ENCODE peak calls at places on chromosome 7, in eight cellular contexts. One of them, this sample, is unnamed.

GRCh38 chr7:30702200-30702599 is 19.9 kb upstream of the CRHR2 start:
- DNase-seq in Calu3: no peak
- DNase-seq in mesothelial cell of epicardium: no peak
- DNase-seq in Right ventricle myocardium superior: no peak
- DNase-seq in HS-5: no peak
- DNase-seq in AG09309: no peak
- DNase-seq in ACHN: no peak
- DNase-seq in non-pigmented ciliary epithelial cell: no peak
- DNase-seq in this sample: no peak

GRCh38 chr7:134016223-134016941 is 110.8 kb upstream of the LRGUK start:
- DNase-seq in Calu3: peak; percentile 42
- DNase-seq in mesothelial cell of epicardium: peak; percentile 43
- DNase-seq in Right ventricle myocardium superior: no peak
- DNase-seq in HS-5: no peak
- DNase-seq in AG09309: peak; percentile 5
- DNase-seq in ACHN: peak; percentile 48
- DNase-seq in non-pigmented ciliary epithelial cell: no peak
- DNase-seq in this sample: peak; percentile 14

GRCh38 chr7:157523766-157524421 is 187.1 kb downstream of the DNAJB6 start:
- DNase-seq in Calu3: no peak
- DNase-seq in mesothelial cell of epicardium: peak; percentile 28
- DNase-seq in Right ventricle myocardium superior: no peak
- DNase-seq in HS-5: no peak
- DNase-seq in AG09309: no peak
- DNase-seq in ACHN: no peak
- DNase-seq in non-pigmented ciliary epithelial cell: no peak
- DNase-seq in this sample: no peak

GRCh38 chr7:682810-683209 is 43.7 kb upstream of the DNAAF5 start:
- DNase-seq in Calu3: no peak
- DNase-seq in mesothelial cell of epicardium: no peak
- DNase-seq in Right ventricle myocardium superior: no peak
- DNase-seq in HS-5: no peak
- DNase-seq in AG09309: no peak
- DNase-seq in ACHN: no peak
- DNase-seq in non-pigmented ciliary epithelial cell: no peak
- DNase-seq in this sample: no peak

GRCh38 chr7:117086788-117087187 is 133.5 kb downstream of the ST7 start:
- DNase-seq in Calu3: no peak
- DNase-seq in mesothelial cell of epicardium: no peak
- DNase-seq in Right ventricle myocardium superior: no peak
- DNase-seq in HS-5: no peak
- DNase-seq in AG09309: no peak
- DNase-seq in ACHN: no peak
- DNase-seq in non-pigmented ciliary epithelial cell: no peak
- DNase-seq in this sample: no peak

GRCh38 chr7:100489824-100490223 is 6.1 kb downstream of the NYAP1 start:
- DNase-seq in Calu3: peak; percentile 58
- DNase-seq in mesothelial cell of epicardium: peak; percentile 79
- DNase-seq in Right ventricle myocardium superior: no peak
- DNase-seq in HS-5: no peak
- DNase-seq in AG09309: no peak
- DNase-seq in ACHN: peak; percentile 46
- DNase-seq in non-pigmented ciliary epithelial cell: peak; percentile 81
- DNase-seq in this sample: peak; percentile 21

GRCh38 chr7:107592361-107593024 is 12.4 kb downstream of the BCAP29 start:
- DNase-seq in Calu3: no peak
- DNase-seq in mesothelial cell of epicardium: no peak
- DNase-seq in Right ventricle myocardium superior: no peak
- DNase-seq in HS-5: peak; percentile 77
- DNase-seq in AG09309: peak; percentile 57
- DNase-seq in ACHN: no peak
- DNase-seq in non-pigmented ciliary epithelial cell: peak; percentile 78
- DNase-seq in this sample: no peak

GRCh38 chr7:140231779-140232491 is 55.2 kb upstream of the KDM7A start:
- DNase-seq in Calu3: no peak
- DNase-seq in mesothelial cell of epicardium: no peak
- DNase-seq in Right ventricle myocardium superior: no peak
- DNase-seq in HS-5: no peak
- DNase-seq in AG09309: no peak
- DNase-seq in ACHN: no peak
- DNase-seq in non-pigmented ciliary epithelial cell: no peak
- DNase-seq in this sample: no peak

GRCh38 chr7:114663502-114663901 is 248.9 kb downstream of the FOXP2 start:
- DNase-seq in Calu3: peak; percentile 14
- DNase-seq in mesothelial cell of epicardium: no peak
- DNase-seq in Right ventricle myocardium superior: no peak
- DNase-seq in HS-5: peak; percentile 2
- DNase-seq in AG09309: peak; percentile 4
- DNase-seq in ACHN: peak; percentile 80
- DNase-seq in non-pigmented ciliary epithelial cell: no peak
- DNase-seq in this sample: no peak

GRCh38 chr7:157791261-157791660 is 454.5 kb downstream of the DNAJB6 start:
- DNase-seq in Calu3: no peak
- DNase-seq in mesothelial cell of epicardium: no peak
- DNase-seq in Right ventricle myocardium superior: peak; percentile 5
- DNase-seq in HS-5: no peak
- DNase-seq in AG09309: no peak
- DNase-seq in ACHN: no peak
- DNase-seq in non-pigmented ciliary epithelial cell: no peak
- DNase-seq in this sample: no peak

GRCh38 chr7:131235489-131236317 is 92.0 kb upstream of the MKLN1 start:
- DNase-seq in Calu3: peak; percentile 85
- DNase-seq in mesothelial cell of epicardium: no peak
- DNase-seq in Right ventricle myocardium superior: no peak
- DNase-seq in HS-5: peak; percentile 82
- DNase-seq in AG09309: peak; percentile 91
- DNase-seq in ACHN: peak; percentile 100
- DNase-seq in non-pigmented ciliary epithelial cell: peak; percentile 99
- DNase-seq in this sample: peak; percentile 87

GRCh38 chr7:27871086-27871485 is 131.1 kb downstream of the TAX1BP1 start:
- DNase-seq in Calu3: no peak
- DNase-seq in mesothelial cell of epicardium: no peak
- DNase-seq in Right ventricle myocardium superior: no peak
- DNase-seq in HS-5: no peak
- DNase-seq in AG09309: no peak
- DNase-seq in ACHN: no peak
- DNase-seq in non-pigmented ciliary epithelial cell: no peak
- DNase-seq in this sample: no peak

GRCh38 chr7:76220185-76221057 is 18.7 kb downstream of the SRRM3 start:
- DNase-seq in Calu3: peak; percentile 47
- DNase-seq in mesothelial cell of epicardium: no peak
- DNase-seq in Right ventricle myocardium superior: no peak
- DNase-seq in HS-5: no peak
- DNase-seq in AG09309: no peak
- DNase-seq in ACHN: peak; percentile 99
- DNase-seq in non-pigmented ciliary epithelial cell: peak; percentile 9
- DNase-seq in this sample: no peak

GRCh38 chr7:49894543-49894942 is 121.1 kb downstream of the VWC2 start:
- DNase-seq in Calu3: no peak
- DNase-seq in mesothelial cell of epicardium: no peak
- DNase-seq in Right ventricle myocardium superior: peak; percentile 67
- DNase-seq in HS-5: no peak
- DNase-seq in AG09309: no peak
- DNase-seq in ACHN: no peak
- DNase-seq in non-pigmented ciliary epithelial cell: no peak
- DNase-seq in this sample: no peak

GRCh38 chr7:65441010-65441409 is 67.4 kb downstream of the ZNF92 start:
- DNase-seq in Calu3: no peak
- DNase-seq in mesothelial cell of epicardium: no peak
- DNase-seq in Right ventricle myocardium superior: no peak
- DNase-seq in HS-5: peak; percentile 39
- DNase-seq in AG09309: peak; percentile 20
- DNase-seq in ACHN: peak; percentile 44
- DNase-seq in non-pigmented ciliary epithelial cell: peak; percentile 76
- DNase-seq in this sample: no peak

This sample was measured in amniotic stem cell.